ENCODE peak calls at places on chromosomes 12 and 14, in eight cellular contexts. M is H7; S is activated naive CD8-positive, alpha-beta T cell treated with anti-CD3 and anti-CD28 coated beads for 36 hours; K is lower lobe of right lung; G is hepatic stellate cell; W is right atrium auricular region; P is stimulated activated CD4-positive, alpha-beta T cell treated with anti-CD3 and anti-CD28 coated beads, Interleukin-2, amount 100 ng/mL, for 4 hours; C is left ventricle myocardium inferior. J is an unnamed sample.

GRCh38 chr12:100061814-100062213 is 77.1 kb upstream of the ANKS1B start:
- DNase-seq in C (no peak), K (no peak), S (no peak), W (no peak), G (no peak), M (no peak), P (no peak), J (no peak)

GRCh38 chr12:101064721-101065120 is 145.3 kb downstream of the SLC5A8 start:
- DNase-seq in W (no peak), G (no peak), K (no peak), P (no peak), M (no peak), C (no peak), S (no peak), J (no peak)

GRCh38 chr12:163406-163986 is 50.5 kb downstream of the SLC6A12 start:
- DNase-seq in G (no peak), P (no peak), M (peak), W (no peak), K (no peak), S (no peak), C (no peak), J (no peak)

GRCh38 chr12:1606021-1606622 is 11.7 kb upstream of the FBXL14 start:
- DNase-seq in G (peak), K (peak), W (peak), P (peak), M (peak), S (peak), C (peak), J (peak)

GRCh38 chr12:6462234-6462995 is 8.1 kb downstream of the VAMP1 start:
- DNase-seq in C (no peak), G (no peak), K (no peak), S (peak), M (no peak), P (no peak), W (no peak), J (no peak)

GRCh38 chr12:5789469-5789968 is 155.5 kb downstream of the ANO2 start:
- DNase-seq in K (no peak), P (no peak), S (no peak), G (no peak), M (no peak), W (no peak), C (no peak), J (no peak)

GRCh38 chr12:98645572-98646067 is 530 bp downstream of the APAF1 start:
- DNase-seq in S (no peak), P (no peak), K (no peak), C (no peak), W (peak), G (peak), M (peak), J (no peak)

GRCh38 chr12:107774349-107775029 is at the start of gene ASCL4:
- DNase-seq in W (no peak), M (peak), S (no peak), K (no peak), P (no peak), G (no peak), C (no peak), J (no peak)

GRCh38 chr14:96268426-96269358 is 12.7 kb downstream of the BDKRB1 start:
- DNase-seq in G (peak), C (no peak), S (no peak), K (no peak), M (no peak), W (peak), P (no peak), J (peak)

GRCh38 chr12:69685810-69686209 is 13.3 kb downstream of the BEST3 start:
- DNase-seq in K (no peak), G (peak), C (no peak), W (no peak), P (no peak), M (no peak), S (no peak), J (no peak)

GRCh38 chr12:121638298-121639202 is 12.2 kb downstream of the ORAI1 start:
- DNase-seq in K (no peak), C (no peak), P (no peak), G (no peak), W (no peak), S (no peak), M (peak), J (no peak)

GRCh38 chr12:57085999-57086950 is 2.6 kb upstream of the NAB2 start:
- DNase-seq in C (peak), S (peak), P (peak), K (peak), G (peak), M (peak), W (no peak), J (peak)

GRCh38 chr14:90495357-90496276 is 98.8 kb downstream of the CALM1 start:
- DNase-seq in K (no peak), M (peak), C (no peak), S (peak), P (peak), W (no peak), G (peak), J (peak)

GRCh38 chr14:94690896-94691657 is 78.8 kb downstream of the GSC start:
- DNase-seq in S (no peak), G (no peak), M (no peak), K (no peak), W (no peak), P (no peak), C (no peak), J (no peak)

GRCh38 chr12:120115692-120116442 is 686 bp downstream of the RAB35 start:
- DNase-seq in K (peak), S (peak), C (peak), P (no peak), G (peak), W (no peak), M (no peak), J (peak)

GRCh38 chr12:2503036-2503435 is 291.7 kb upstream of the FKBP4 start:
- DNase-seq in K (no peak), G (no peak), W (no peak), S (no peak), C (no peak), P (no peak), M (no peak), J (no peak)